ENCODE peak calls at places on chromosomes 1 and 21, in five cellular contexts. N, S, F, W and H are unnamed samples.

GRCh38 chr1:156474966-156475365 is 25.6 kb downstream of the MEF2D start:
- DNase-seq in S (no peak), W (no peak), F (no peak), N (no peak), H (no peak)

GRCh38 chr21:27359141-27359540 is 392.3 kb upstream of the ADAMTS5 start:
- DNase-seq in W (no peak), N (no peak), F (no peak), S (no peak), H (no peak)

GRCh38 chr1:52423771-52424170 is 19.4 kb downstream of the PRPF38A start:
- DNase-seq in W (no peak), S (no peak), F (peak), N (no peak), H (no peak)

GRCh38 chr1:81619156-81619555 is 181.6 kb upstream of the ADGRL2 start:
- DNase-seq in S (no peak), W (no peak), N (no peak), F (no peak), H (no peak)

GRCh38 chr1:22872971-22873664 is 99.5 kb downstream of the LACTBL1 start:
- DNase-seq in W (no peak), S (no peak), N (no peak), F (no peak), H (no peak)

GRCh38 chr1:230167419-230167852 is 100.4 kb downstream of the GALNT2 start:
- DNase-seq in S (peak), W (peak), F (peak), N (no peak), H (no peak)

GRCh38 chr1:183272390-183272801 is 86.3 kb downstream of the LAMC2 start:
- DNase-seq in N (no peak), W (no peak), F (no peak), S (no peak), H (no peak)

GRCh38 chr1:227541796-227542152 is 21.6 kb upstream of the ZNF678 start:
- DNase-seq in F (no peak), W (no peak), S (peak), N (no peak), H (no peak)

GRCh38 chr1:217482356-217483102 is 148.4 kb downstream of the GPATCH2 start:
- DNase-seq in S (no peak), N (no peak), F (no peak), W (no peak), H (no peak)

GRCh38 chr1:156172696-156173470 is 19.5 kb downstream of the SEMA4A start:
- DNase-seq in S (no peak), N (no peak), W (no peak), F (no peak), H (no peak)

GRCh38 chr1:115069186-115069585 is 20.1 kb downstream of the TSPAN2 start:
- DNase-seq in F (no peak), N (no peak), S (no peak), W (no peak), H (no peak)

GRCh38 chr1:84853743-84854721 is 39.0 kb downstream of the LPAR3 start:
- DNase-seq in F (peak), W (no peak), S (peak), N (no peak), H (no peak)

GRCh38 chr1:201422026-201422425 is 496 bp upstream of the TNNI1 start:
- DNase-seq in S (no peak), W (no peak), F (no peak), N (no peak), H (no peak)

GRCh38 chr1:89606227-89606945 is 26.5 kb upstream of the LRRC8C start:
- DNase-seq in F (no peak), W (no peak), S (no peak), N (no peak), H (no peak)

GRCh38 chr1:81597720-81598426 is 202.9 kb upstream of the ADGRL2 start:
- DNase-seq in N (no peak), F (no peak), S (no peak), W (no peak), H (no peak)

GRCh38 chr1:116763787-116764465 is 9.7 kb downstream of the CD2 start:
- DNase-seq in W (no peak), N (no peak), F (no peak), S (peak), H (no peak)

GRCh38 chr1:53949651-53950050 is 3.5 kb downstream of the LRRC42 start:
- DNase-seq in N (no peak), F (no peak), S (no peak), W (no peak), H (no peak)

GRCh38 chr1:245290836-245291235 is 136.1 kb downstream of the KIF26B start:
- DNase-seq in N (no peak), W (no peak), F (no peak), S (no peak), H (no peak)

GRCh38 chr1:172851077-172851476 is 192.2 kb downstream of the FASLG start:
- DNase-seq in W (no peak), S (no peak), F (no peak), N (no peak), H (no peak)

GRCh38 chr1:164695956-164696665 is 137.1 kb downstream of the PBX1 start:
- DNase-seq in F (no peak), N (no peak), S (no peak), W (no peak), H (no peak)

GRCh38 chr1:1928231-1929101 is 9.4 kb upstream of the TMEM52 start:
- DNase-seq in N (no peak), S (no peak), F (no peak), W (no peak), H (no peak)

GRCh38 chr1:209646558-209646957 is 5.7 kb downstream of the LAMB3 start:
- DNase-seq in S (no peak), W (no peak), F (no peak), N (no peak), H (no peak)

GRCh38 chr1:192088496-192088895 is 69.8 kb upstream of the RGS18 start:
- DNase-seq in W (no peak), F (no peak), N (no peak), S (no peak), H (no peak)

GRCh38 chr1:201307239-201307638 is 23.9 kb downstream of the PKP1 start:
- DNase-seq in S (no peak), W (no peak), N (no peak), F (no peak), H (no peak)

GRCh38 chr1:232212248-232212647 is 417.7 kb downstream of the SIPA1L2 start:
- DNase-seq in W (no peak), N (no peak), S (no peak), F (no peak), H (no peak)

GRCh38 chr1:20964540-20965484 is 177.7 kb upstream of the HP1BP3 start:
- DNase-seq in N (no peak), S (peak), F (no peak), W (no peak), H (no peak)

GRCh38 chr1:28508435-28508754 is 2.6 kb downstream of the RCC1 start:
- DNase-seq in W (no peak), S (no peak), N (no peak), F (no peak), H (no peak)

GRCh38 chr1:40114400-40114799 is 17.3 kb upstream of the PPT1 start:
- DNase-seq in W (no peak), N (no peak), S (no peak), F (no peak), H (no peak)

GRCh38 chr1:6795661-6796060 is 10.4 kb downstream of the CAMTA1 start:
- DNase-seq in N (no peak), W (no peak), F (no peak), S (no peak), H (no peak)

DNA sequence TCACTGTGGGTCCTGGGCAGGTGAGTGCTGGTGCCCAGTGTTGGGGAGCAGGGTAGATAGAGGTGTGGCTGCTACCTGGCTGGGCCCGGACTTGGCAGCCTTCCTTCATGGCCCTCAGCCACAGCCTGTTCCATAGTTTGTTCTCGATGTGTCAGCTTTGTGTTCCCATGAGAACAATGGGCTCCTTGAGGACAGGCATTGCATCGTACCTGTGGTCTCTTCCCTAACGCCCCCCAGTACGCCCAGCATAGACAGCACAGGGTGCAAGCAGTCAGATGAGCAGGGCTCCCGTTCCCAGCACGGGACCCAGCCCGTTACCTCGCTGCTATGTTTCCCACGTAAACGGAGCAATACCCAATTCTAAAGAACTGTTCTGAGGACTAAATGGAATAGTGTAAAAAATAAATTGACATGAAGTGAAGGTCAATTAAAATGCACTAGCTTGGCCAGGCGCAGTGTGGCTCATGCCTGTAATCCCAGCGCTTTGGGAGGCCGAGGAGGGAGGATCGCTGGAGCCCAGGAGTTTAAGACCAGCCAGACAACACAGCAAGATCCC is 775 bp upstream of the SLX9 start:
- DNase-seq in W (no peak), S (no peak), F (no peak), N (no peak), H (no peak)
- H3K27ac ChIP-seq in W (peak), S (no peak), F (peak), N (no peak), H (no peak)

DNA sequence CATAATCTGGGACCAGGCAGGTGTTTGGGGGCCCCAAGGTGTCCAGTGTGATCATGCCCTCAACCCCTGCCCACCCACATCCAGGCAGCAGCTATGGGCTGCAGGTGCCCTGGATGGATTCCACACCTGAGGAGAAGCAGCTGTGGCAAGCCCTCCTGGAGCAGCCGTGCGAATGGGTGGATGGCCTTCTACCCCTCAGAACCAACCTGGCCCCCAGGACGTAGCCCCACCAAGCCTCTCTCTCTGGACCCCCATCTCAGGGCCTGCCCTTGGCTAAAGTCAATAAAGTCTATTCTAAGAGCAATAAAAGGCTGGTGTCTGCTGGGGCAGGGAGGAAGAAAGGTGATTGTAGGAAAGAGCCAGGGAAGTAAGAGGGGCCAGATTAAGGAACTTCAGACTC is 11.8 kb downstream of the SYTL1 start:
- DNase-seq in S (no peak), W (no peak), N (no peak), F (no peak), H (no peak)
- H3K27ac ChIP-seq in S (no peak), W (no peak), N (no peak), F (no peak), H (no peak)

DNA sequence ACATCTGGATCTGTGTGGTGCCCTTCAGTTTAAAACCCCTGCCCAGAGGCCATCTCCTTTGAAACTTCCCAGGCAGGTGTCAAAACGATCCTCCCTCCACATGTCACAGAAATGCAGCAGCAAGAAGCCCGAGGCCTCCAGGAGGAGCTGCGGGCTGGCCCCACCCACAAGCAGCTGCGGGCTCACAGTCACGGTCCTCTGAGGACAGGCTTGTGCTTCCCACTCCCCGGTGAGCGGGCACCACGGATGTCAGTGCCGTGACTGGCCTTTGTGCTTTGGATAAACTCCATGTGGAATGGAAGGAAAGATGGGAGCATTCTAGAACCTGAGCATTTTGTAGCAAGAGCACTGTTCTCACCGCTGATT is 65.8 kb downstream of the SIK1 start:
- DNase-seq in W (no peak), F (no peak), N (no peak), S (no peak), H (no peak)
- H3K27ac ChIP-seq in W (peak), F (peak), N (peak), S (peak), H (peak)

DNA sequence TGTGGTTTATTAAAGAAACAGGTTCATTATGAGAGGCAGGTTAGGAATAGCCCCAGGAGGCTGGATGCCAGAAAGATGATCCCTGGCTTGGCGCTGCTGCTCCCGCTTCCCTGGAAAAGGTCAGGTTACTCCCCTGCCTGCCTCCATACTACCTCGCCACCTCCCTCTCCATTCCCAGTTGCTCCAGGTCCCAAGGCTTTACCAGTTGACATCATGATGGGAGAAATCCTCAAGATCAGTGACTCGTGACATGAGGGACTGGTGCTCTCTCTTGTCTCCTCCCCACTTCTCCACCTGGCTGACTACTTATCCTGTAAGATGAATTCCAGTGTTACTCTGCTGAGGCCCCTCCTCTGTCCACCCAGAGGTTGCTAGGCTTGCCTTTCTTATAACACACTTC is 19.7 kb downstream of the VASH2 start:
- DNase-seq in S (no peak), W (no peak), F (no peak), N (no peak), H (no peak)
- H3K27ac ChIP-seq in S (no peak), W (no peak), F (no peak), N (no peak), H (no peak)

DNA sequence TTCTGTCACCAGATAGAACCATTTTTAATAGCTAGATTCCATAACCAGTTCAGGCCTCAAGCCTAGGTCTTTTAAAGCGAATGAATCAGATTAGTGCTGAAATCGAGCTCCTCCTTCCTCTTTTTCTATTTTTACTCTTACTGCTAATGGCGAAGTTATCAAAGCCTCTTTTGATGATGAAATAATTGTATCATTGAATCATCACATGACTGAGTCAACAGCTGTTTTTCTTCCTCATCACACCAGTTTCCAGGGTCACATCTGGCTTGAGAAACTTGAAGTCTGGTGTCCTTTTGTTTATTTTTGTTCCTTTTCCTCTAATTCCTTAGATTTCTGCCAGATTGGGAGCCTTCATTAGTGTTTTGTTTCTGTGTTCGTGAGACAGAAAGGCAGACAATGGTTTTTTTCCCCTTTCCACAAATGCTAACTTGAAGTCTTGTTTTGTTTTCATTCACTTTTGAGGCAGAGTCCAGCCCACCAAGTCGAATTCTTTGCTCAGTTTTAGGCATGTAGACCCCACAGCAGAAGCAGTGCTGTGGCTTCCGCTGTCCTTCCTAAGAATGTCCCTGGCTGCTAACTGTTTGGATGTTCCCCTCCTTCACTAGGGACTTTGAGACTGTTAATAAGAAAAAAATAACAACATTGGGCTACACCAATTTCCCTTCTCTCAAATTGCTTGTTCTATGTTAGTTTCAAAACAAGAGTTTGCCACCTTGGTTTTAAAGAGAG is 51.9 kb upstream of the FMOD start:
- DNase-seq in N (no peak), W (no peak), S (no peak), F (no peak), H (no peak)
- H3K27ac ChIP-seq in N (peak), W (peak), S (peak), F (no peak), H (peak)

GRCh38 chr1:97138515-97139032 is 417.0 kb downstream of the PTBP2 start:
- DNase-seq in S (no peak), N (no peak), F (no peak), W (no peak), H (no peak)
- H3K27ac ChIP-seq in S (no peak), N (peak), F (no peak), W (no peak), H (peak)